ENCODE peak calls at places on chromosomes 1 and 21, in eight cellular contexts. One of them, this sample, is unnamed.

GRCh38 chr1:153355445-153356071 is 2.1 kb upstream of the S100A9 start:
- DNase-seq in RWPE1: peak; percentile 68
- DNase-seq in bronchial epithelial cell: peak; percentile 72
- DNase-seq in caudate nucleus: peak; percentile 26
- DNase-seq in HEK293T: peak; percentile 79
- DNase-seq in activated naive CD8-positive, alpha-beta T cell treated with anti-CD3 and anti-CD28 coated beads, Interleukin-2, amount 50 U/mL, for 24 hours: peak; percentile 48
- DNase-seq in CD4-positive, CD25-positive, alpha-beta regulatory T cell: no peak
- DNase-seq in amniotic stem cell: no peak
- DNase-seq in this sample: peak; percentile 46

GRCh38 chr21:35850029-35850428 is 210.3 kb downstream of the SETD4 start:
- DNase-seq in RWPE1: no peak
- DNase-seq in bronchial epithelial cell: peak; percentile 30
- DNase-seq in caudate nucleus: no peak
- DNase-seq in HEK293T: no peak
- DNase-seq in activated naive CD8-positive, alpha-beta T cell treated with anti-CD3 and anti-CD28 coated beads, Interleukin-2, amount 50 U/mL, for 24 hours: no peak
- DNase-seq in CD4-positive, CD25-positive, alpha-beta regulatory T cell: no peak
- DNase-seq in amniotic stem cell: peak; percentile 40
- DNase-seq in this sample: peak; percentile 81

GRCh38 chr1:184890539-184890973 is 83.8 kb downstream of the NIBAN1 start:
- DNase-seq in RWPE1: no peak
- DNase-seq in bronchial epithelial cell: no peak
- DNase-seq in caudate nucleus: no peak
- DNase-seq in HEK293T: no peak
- DNase-seq in activated naive CD8-positive, alpha-beta T cell treated with anti-CD3 and anti-CD28 coated beads, Interleukin-2, amount 50 U/mL, for 24 hours: no peak
- DNase-seq in CD4-positive, CD25-positive, alpha-beta regulatory T cell: peak; percentile 78
- DNase-seq in amniotic stem cell: no peak
- DNase-seq in this sample: peak; percentile 72

GRCh38 chr1:93593868-93594602 is 87.6 kb downstream of the BCAR3 start:
- DNase-seq in RWPE1: no peak
- DNase-seq in bronchial epithelial cell: no peak
- DNase-seq in caudate nucleus: no peak
- DNase-seq in HEK293T: no peak
- DNase-seq in activated naive CD8-positive, alpha-beta T cell treated with anti-CD3 and anti-CD28 coated beads, Interleukin-2, amount 50 U/mL, for 24 hours: no peak
- DNase-seq in CD4-positive, CD25-positive, alpha-beta regulatory T cell: no peak
- DNase-seq in amniotic stem cell: no peak
- DNase-seq in this sample: no peak

GRCh38 chr1:209899948-209900347 is 38.1 kb upstream of the SYT14 start:
- DNase-seq in RWPE1: no peak
- DNase-seq in bronchial epithelial cell: no peak
- DNase-seq in caudate nucleus: no peak
- DNase-seq in HEK293T: peak; percentile 68
- DNase-seq in activated naive CD8-positive, alpha-beta T cell treated with anti-CD3 and anti-CD28 coated beads, Interleukin-2, amount 50 U/mL, for 24 hours: peak; percentile 25
- DNase-seq in CD4-positive, CD25-positive, alpha-beta regulatory T cell: no peak
- DNase-seq in amniotic stem cell: no peak
- DNase-seq in this sample: no peak

GRCh38 chr1:244353572-244354091 is 98.1 kb downstream of the ADSS2 start:
- DNase-seq in RWPE1: peak; percentile 94
- DNase-seq in bronchial epithelial cell: peak; percentile 97
- DNase-seq in caudate nucleus: peak; percentile 87
- DNase-seq in HEK293T: peak; percentile 50
- DNase-seq in activated naive CD8-positive, alpha-beta T cell treated with anti-CD3 and anti-CD28 coated beads, Interleukin-2, amount 50 U/mL, for 24 hours: peak; percentile 13
- DNase-seq in CD4-positive, CD25-positive, alpha-beta regulatory T cell: no peak
- DNase-seq in amniotic stem cell: peak; percentile 72
- DNase-seq in this sample: peak; percentile 92

GRCh38 chr1:178723541-178723940 is 1.5 kb upstream of the RALGPS2 start:
- DNase-seq in RWPE1: no peak
- DNase-seq in bronchial epithelial cell: peak; percentile 57
- DNase-seq in caudate nucleus: no peak
- DNase-seq in HEK293T: no peak
- DNase-seq in activated naive CD8-positive, alpha-beta T cell treated with anti-CD3 and anti-CD28 coated beads, Interleukin-2, amount 50 U/mL, for 24 hours: no peak
- DNase-seq in CD4-positive, CD25-positive, alpha-beta regulatory T cell: no peak
- DNase-seq in amniotic stem cell: no peak
- DNase-seq in this sample: no peak

GRCh38 chr1:17020502-17020901 is 8.8 kb upstream of the ATP13A2 start:
- DNase-seq in RWPE1: no peak
- DNase-seq in bronchial epithelial cell: no peak
- DNase-seq in caudate nucleus: no peak
- DNase-seq in HEK293T: no peak
- DNase-seq in activated naive CD8-positive, alpha-beta T cell treated with anti-CD3 and anti-CD28 coated beads, Interleukin-2, amount 50 U/mL, for 24 hours: no peak
- DNase-seq in CD4-positive, CD25-positive, alpha-beta regulatory T cell: no peak
- DNase-seq in amniotic stem cell: no peak
- DNase-seq in this sample: no peak

GRCh38 chr1:42815938-42816599 is 853 bp upstream of the ERMAP start:
- DNase-seq in RWPE1: no peak
- DNase-seq in bronchial epithelial cell: peak; percentile 28
- DNase-seq in caudate nucleus: no peak
- DNase-seq in HEK293T: no peak
- DNase-seq in activated naive CD8-positive, alpha-beta T cell treated with anti-CD3 and anti-CD28 coated beads, Interleukin-2, amount 50 U/mL, for 24 hours: peak; percentile 13
- DNase-seq in CD4-positive, CD25-positive, alpha-beta regulatory T cell: no peak
- DNase-seq in amniotic stem cell: no peak
- DNase-seq in this sample: peak; percentile 15

GRCh38 chr1:27952147-27952546 is 7.6 kb upstream of the XKR8 start:
- DNase-seq in RWPE1: no peak
- DNase-seq in bronchial epithelial cell: no peak
- DNase-seq in caudate nucleus: no peak
- DNase-seq in HEK293T: no peak
- DNase-seq in activated naive CD8-positive, alpha-beta T cell treated with anti-CD3 and anti-CD28 coated beads, Interleukin-2, amount 50 U/mL, for 24 hours: no peak
- DNase-seq in CD4-positive, CD25-positive, alpha-beta regulatory T cell: no peak
- DNase-seq in amniotic stem cell: no peak
- DNase-seq in this sample: no peak

GRCh38 chr1:67773462-67773861 is 59.8 kb downstream of the GNG12 start:
- DNase-seq in RWPE1: no peak
- DNase-seq in bronchial epithelial cell: peak; percentile 57
- DNase-seq in caudate nucleus: no peak
- DNase-seq in HEK293T: no peak
- DNase-seq in activated naive CD8-positive, alpha-beta T cell treated with anti-CD3 and anti-CD28 coated beads, Interleukin-2, amount 50 U/mL, for 24 hours: no peak
- DNase-seq in CD4-positive, CD25-positive, alpha-beta regulatory T cell: no peak
- DNase-seq in amniotic stem cell: no peak
- DNase-seq in this sample: no peak

This sample was measured in fibroblast of the aortic adventitia.